ENCODE peak calls at places on chromosomes 13 and 19, in seven cellular contexts. D, Y, H, V, G, B and P are unnamed samples.

GRCh38 chr19:55620410-55620809 is 4.0 kb downstream of the ZNF784 start:
- DNase-seq in D (no peak), Y (no peak), H (no peak), V (no peak), G (no peak), B (no peak), P (no peak)

GRCh38 chr19:49150106-49150943 is 4.9 kb downstream of the HRC start:
- DNase-seq in D (peak; percentile 82), Y (peak; percentile 91), H (peak; percentile 83), V (peak; percentile 88), G (peak; percentile 76), B (peak; percentile 93), P (peak; percentile 94)

GRCh38 chr13:53240316-53240715 is 211.7 kb downstream of the OLFM4 start:
- DNase-seq in D (no peak), Y (no peak), H (no peak), V (no peak), G (no peak), B (no peak), P (no peak)

GRCh38 chr19:56084835-56085536 is 36.1 kb downstream of the ZNF787 start:
- DNase-seq in D (no peak), Y (no peak), H (no peak), V (no peak), G (no peak), B (no peak), P (no peak)

GRCh38 chr13:114110091-114110829 is 22.2 kb downstream of the RASA3 start:
- DNase-seq in D (no peak), Y (no peak), H (peak; percentile 74), V (peak; percentile 25), G (peak; percentile 3), B (peak; percentile 68), P (no peak)

GRCh38 chr19:10625762-10626138 is 397 bp downstream of the SLC44A2 start:
- DNase-seq in D (no peak), Y (no peak), H (no peak), V (no peak), G (no peak), B (no peak), P (no peak)

GRCh38 chr13:66036024-66036614 is 1194.0 kb downstream of the PCDH9 start:
- DNase-seq in D (no peak), Y (no peak), H (no peak), V (no peak), G (no peak), B (no peak), P (peak; percentile 0)

GRCh38 chr13:62158520-62158919 is 742.9 kb upstream of the PCDH20 start:
- DNase-seq in D (no peak), Y (no peak), H (no peak), V (no peak), G (no peak), B (no peak), P (no peak)

GRCh38 chr19:18931316-18932162 is 9.5 kb downstream of the HOMER3 start:
- DNase-seq in D (no peak), Y (no peak), H (no peak), V (no peak), G (no peak), B (no peak), P (no peak)

GRCh38 chr19:16285769-16286564 is 38.7 kb upstream of the KLF2 start:
- DNase-seq in D (no peak), Y (no peak), H (no peak), V (no peak), G (no peak), B (no peak), P (peak; percentile 46)

GRCh38 chr13:20680416-20681080 is 23.0 kb upstream of the IL17D start:
- DNase-seq in D (no peak), Y (no peak), H (no peak), V (no peak), G (no peak), B (no peak), P (no peak)

GRCh38 chr13:72109863-72110262 is 242.9 kb upstream of the DACH1 start:
- DNase-seq in D (no peak), Y (no peak), H (no peak), V (no peak), G (no peak), B (no peak), P (no peak)

GRCh38 chr19:30046522-30046921 is 104.5 kb downstream of the URI1 start:
- DNase-seq in D (no peak), Y (no peak), H (no peak), V (no peak), G (no peak), B (no peak), P (peak; percentile 39)

GRCh38 chr19:16078311-16078758 is 2.0 kb downstream of the TPM4 start:
- DNase-seq in D (no peak), Y (peak; percentile 23), H (no peak), V (no peak), G (no peak), B (peak; percentile 45), P (peak; percentile 71)

GRCh38 chr13:114002771-114003321 is 29.0 kb upstream of the C13orf46 start:
- DNase-seq in D (no peak), Y (no peak), H (no peak), V (no peak), G (no peak), B (no peak), P (no peak)

GRCh38 chr19:38362076-38362945 is 12.1 kb upstream of the PSMD8 start:
- DNase-seq in D (peak; percentile 63), Y (peak; percentile 91), H (peak; percentile 82), V (peak; percentile 70), G (peak; percentile 17), B (peak; percentile 89), P (peak; percentile 81)

GRCh38 chr19:46602392-46603194 is 1.5 kb downstream of the CALM3 start:
- DNase-seq in D (no peak), Y (peak; percentile 51), H (peak; percentile 41), V (peak; percentile 57), G (no peak), B (no peak), P (no peak)